ENCODE peak calls at places on chromosomes 5 and 9, in eight cellular contexts. N is PC-3, P is AG10803, I is NCI-H1048, V is NCI-H774, O is iris pigment epithelial cell, W is B cell, Y is uterus. Q is an unnamed sample.
A peak's percentile ranks its signal among the peaks of the same experiment; 100 is the strongest.

GRCh38 chr5:134101686-134102439 is 12.6 kb upstream of the TCF7 start:
- DNase-seq in N (peak; percentile 62), Y (no peak), I (no peak), P (no peak), O (no peak), V (peak; percentile 11), W (peak; percentile 86), Q (peak; percentile 62)

GRCh38 chr5:60843693-60844428 is at the start of gene ELOVL7:
- DNase-seq in Y (peak; percentile 15), O (peak; percentile 35), N (peak; percentile 35), W (peak; percentile 56), V (peak; percentile 90), I (peak; percentile 66), P (no peak), Q (peak; percentile 84)

GRCh38 chr9:26945591-26945990 is 1.5 kb downstream of the PLAA start:
- DNase-seq in O (no peak), P (no peak), W (no peak), V (no peak), I (no peak), Y (no peak), N (no peak), Q (no peak)

GRCh38 chr5:110536120-110537115 is 190.1 kb downstream of the TMEM232 start:
- DNase-seq in O (no peak), Y (no peak), V (no peak), W (no peak), P (peak; percentile 48), N (no peak), I (no peak), Q (no peak)

GRCh38 chr9:137411670-137412380 is 11.1 kb downstream of the EXD3 start:
- DNase-seq in Y (peak; percentile 79), V (no peak), I (no peak), O (peak; percentile 95), N (peak; percentile 89), P (peak; percentile 76), W (no peak), Q (peak; percentile 99)

GRCh38 chr9:128276574-128277270 is 646 bp downstream of the SWI5 start:
- DNase-seq in W (no peak), Y (peak; percentile 55), P (peak; percentile 30), O (peak; percentile 29), V (no peak), N (no peak), I (no peak), Q (peak; percentile 63)

GRCh38 chr5:128407956-128408355 is 130.1 kb downstream of the FBN2 start:
- DNase-seq in W (no peak), N (no peak), Y (no peak), O (peak; percentile 52), V (no peak), I (no peak), P (no peak), Q (no peak)

GRCh38 chr5:56913766-56914165 is 4.4 kb downstream of the SETD9 start:
- DNase-seq in V (no peak), I (no peak), O (no peak), W (no peak), N (no peak), P (no peak), Y (no peak), Q (no peak)

GRCh38 chr5:36575367-36575781 is 31.0 kb upstream of the SLC1A3 start:
- DNase-seq in W (no peak), N (peak; percentile 45), Y (no peak), P (peak; percentile 67), I (no peak), V (no peak), O (peak; percentile 55), Q (peak; percentile 33)

GRCh38 chr9:88075966-88076285 is 62.3 kb downstream of the SPATA31C2 start:
- DNase-seq in P (no peak), W (no peak), I (no peak), O (no peak), Y (peak; percentile 30), N (no peak), V (no peak), Q (no peak)

GRCh38 chr5:151571270-151572173 is 19.6 kb downstream of the FAT2 start:
- DNase-seq in W (no peak), I (no peak), Y (no peak), V (no peak), P (no peak), O (no peak), N (no peak), Q (no peak)

GRCh38 chr5:178201221-178201926 is 3.0 kb upstream of the HNRNPAB start:
- DNase-seq in P (peak; percentile 21), V (no peak), O (peak; percentile 37), N (no peak), Y (no peak), I (no peak), W (no peak), Q (no peak)

GRCh38 chr5:97087138-97087537 is 55.3 kb downstream of the LIX1 start:
- DNase-seq in W (no peak), O (no peak), V (no peak), N (no peak), I (no peak), P (no peak), Y (no peak), Q (no peak)

GRCh38 chr9:93223241-93224180 is 39.6 kb downstream of the WNK2 start:
- DNase-seq in Y (no peak), I (no peak), O (peak; percentile 56), V (peak; percentile 19), P (peak; percentile 63), N (peak; percentile 96), W (no peak), Q (peak; percentile 87)

GRCh38 chr9:26947736-26948135 is 694 bp upstream of the PLAA start:
- DNase-seq in V (no peak), I (no peak), O (no peak), W (no peak), N (no peak), P (no peak), Y (no peak), Q (peak; percentile 25)

GRCh38 chr9:117815315-117815714 is 111.1 kb downstream of the TLR4 start:
- DNase-seq in V (no peak), N (no peak), O (no peak), W (peak; percentile 38), Y (no peak), I (no peak), P (no peak), Q (no peak)

GRCh38 chr9:389758-390157 is 175.1 kb downstream of the DOCK8 start:
- DNase-seq in Y (no peak), O (no peak), I (no peak), V (no peak), N (no peak), W (no peak), P (no peak), Q (no peak)

GRCh38 chr5:134427540-134428041 is 15.9 kb upstream of the CDKN2AIPNL start:
- DNase-seq in V (no peak), O (no peak), P (no peak), W (no peak), Y (no peak), N (no peak), I (peak; percentile 45), Q (no peak)

GRCh38 chr9:91841591-91841990 is 108.4 kb downstream of the ROR2 start:
- DNase-seq in Y (no peak), W (no peak), V (no peak), O (no peak), N (no peak), P (no peak), I (no peak), Q (no peak)

GRCh38 chr5:67051164-67051563 is 145.4 kb downstream of the CD180 start:
- DNase-seq in P (no peak), I (no peak), O (no peak), V (no peak), N (no peak), Y (no peak), W (no peak), Q (no peak)

GRCh38 chr9:127049044-127049443 is 73.4 kb downstream of the ANGPTL2 start:
- DNase-seq in P (peak; percentile 89), N (peak; percentile 92), W (no peak), I (no peak), Y (peak; percentile 62), V (peak; percentile 44), O (peak; percentile 95), Q (peak; percentile 98)

GRCh38 chr9:89654025-89654662 is 49.3 kb downstream of the GADD45G start:
- DNase-seq in O (no peak), N (no peak), P (no peak), Y (no peak), W (no peak), I (no peak), V (no peak), Q (no peak)

GRCh38 chr9:15606667-15607472 is 54.0 kb downstream of the CCDC171 start:
- DNase-seq in O (peak; percentile 30), V (peak; percentile 54), P (peak; percentile 36), Y (no peak), I (peak; percentile 5), W (peak; percentile 56), N (peak; percentile 72), Q (no peak)

Q was measured in Daoy.